ENCODE peak calls at places on chromosomes 4 and X, in eight cellular contexts. K, N, Q, U, C, H, V and S are unnamed samples.

GRCh38 chr4:173415885-173416658 is 17.2 kb upstream of the SCRG1 start:
- DNase-seq in K (no peak), N (peak), Q (no peak), U (no peak), C (no peak), H (no peak), V (no peak), S (peak)

GRCh38 chr4:143294310-143294709 is 42.4 kb upstream of the GAB1 start:
- DNase-seq in K (peak), N (peak), Q (no peak), U (no peak), C (no peak), H (no peak), V (no peak), S (no peak)

GRCh38 chr4:147822128-147822527 is 90.2 kb downstream of the ARHGAP10 start:
- DNase-seq in K (no peak), N (no peak), Q (no peak), U (no peak), C (no peak), H (no peak), V (no peak), S (no peak)

GRCh38 chr4:93829531-93830089 is 1.1 kb downstream of the ATOH1 start:
- DNase-seq in K (no peak), N (no peak), Q (no peak), U (no peak), C (no peak), H (no peak), V (no peak), S (no peak)

GRCh38 chr4:108116423-108117168 is 52.1 kb downstream of the LEF1 start:
- DNase-seq in K (no peak), N (no peak), Q (no peak), U (no peak), C (no peak), H (no peak), V (no peak), S (no peak)

GRCh38 chr4:244471-244870 is 60.8 kb downstream of the ZNF732 start:
- DNase-seq in K (no peak), N (no peak), Q (peak), U (peak), C (peak), H (no peak), V (peak), S (peak)

GRCh38 chr4:171142639-171143038 is 670.6 kb upstream of the GALNTL6 start:
- DNase-seq in K (no peak), N (no peak), Q (no peak), U (no peak), C (no peak), H (no peak), V (no peak), S (no peak)

GRCh38 chr4:17276821-17277220 is 235.1 kb downstream of the QDPR start:
- DNase-seq in K (no peak), N (no peak), Q (peak), U (no peak), C (no peak), H (no peak), V (no peak), S (no peak)

GRCh38 chrX:106608016-106608415 is 3.8 kb upstream of the RADX start:
- DNase-seq in K (no peak), N (no peak), Q (no peak), U (no peak), C (no peak), H (no peak), V (peak), S (no peak)

GRCh38 chr4:98659106-98659592 is 738 bp upstream of the TSPAN5 start:
- DNase-seq in K (no peak), N (no peak), Q (peak), U (no peak), C (no peak), H (no peak), V (no peak), S (peak)

GRCh38 chr4:157521916-157522315 is 301.4 kb downstream of the GRIA2 start:
- DNase-seq in K (no peak), N (no peak), Q (peak), U (no peak), C (no peak), H (no peak), V (no peak), S (no peak)

GRCh38 chrX:129648514-129649267 is 6.1 kb downstream of the APLN start:
- DNase-seq in K (no peak), N (no peak), Q (no peak), U (no peak), C (no peak), H (no peak), V (no peak), S (no peak)

GRCh38 chr4:39910064-39910463 is 67.6 kb downstream of the PDS5A start:
- DNase-seq in K (no peak), N (no peak), Q (no peak), U (no peak), C (no peak), H (no peak), V (no peak), S (no peak)

GRCh38 chr4:90127223-90127705 is at the start of gene CCSER1:
- DNase-seq in K (peak), N (peak), Q (no peak), U (peak), C (peak), H (peak), V (peak), S (no peak)

GRCh38 chrX:131650637-131651410 is 107.0 kb downstream of the OR13H1 start:
- DNase-seq in K (no peak), N (no peak), Q (peak), U (no peak), C (no peak), H (no peak), V (no peak), S (peak)

GRCh38 chr4:138223191-138223910 is 18.8 kb downstream of the SLC7A11 start:
- DNase-seq in K (no peak), N (no peak), Q (no peak), U (no peak), C (no peak), H (no peak), V (no peak), S (no peak)